ENCODE peak calls at places on chromosomes 7 and 10, in five cellular contexts. T is T47D; G is progenitor cell of endocrine pancreas; Q is CD4-positive, alpha-beta T cell; H is Kasumi-1. V is an unnamed sample.

GRCh38 chr10:44959243-44960097 is at the start of gene RASSF4:
- DNase-seq in T (peak), G (peak), Q (peak), H (peak), V (peak)

GRCh38 chr10:126160971-126161630 is 227.2 kb downstream of the ADAM12 start:
- DNase-seq in H (no peak), G (no peak), Q (no peak), T (peak), V (no peak)

GRCh38 chr7:25858562-25859411 is 293.2 kb upstream of the NFE2L3 start:
- DNase-seq in Q (no peak), G (no peak), T (no peak), H (no peak), V (no peak)

GRCh38 chr7:84161398-84161797 is 33.2 kb downstream of the SEMA3A start:
- DNase-seq in Q (no peak), H (no peak), T (no peak), G (no peak), V (no peak)

GRCh38 chr10:10967029-10967428 is 50.6 kb upstream of the CELF2 start:
- DNase-seq in G (no peak), Q (no peak), T (no peak), H (no peak), V (no peak)

GRCh38 chr7:130880668-130881067 is 146.7 kb upstream of the KLF14 start:
- DNase-seq in Q (no peak), G (no peak), T (no peak), H (no peak), V (no peak)

GRCh38 chr7:150736864-150737263 is 354 bp upstream of the GIMAP5 start:
- DNase-seq in H (no peak), G (no peak), T (no peak), Q (no peak), V (no peak)

GRCh38 chr7:135414850-135415439 is 95.0 kb downstream of the CNOT4 start:
- DNase-seq in T (peak), G (no peak), H (peak), Q (no peak), V (peak)

GRCh38 chr10:120369831-120370230 is 87.2 kb upstream of the PLPP4 start:
- DNase-seq in H (no peak), Q (no peak), T (no peak), G (no peak), V (no peak)

GRCh38 chr10:110003524-110003885 is 4.3 kb upstream of the ADD3 start:
- DNase-seq in Q (no peak), G (no peak), H (no peak), T (peak), V (no peak)

GRCh38 chr7:138008588-138009349 is 6.9 kb upstream of the CREB3L2 start:
- DNase-seq in G (no peak), H (peak), T (peak), Q (no peak), V (peak)

GRCh38 chr10:74705361-74705980 is 120.9 kb upstream of the KAT6B start:
- DNase-seq in Q (no peak), H (no peak), G (no peak), T (no peak), V (no peak)

GRCh38 chr7:151888079-151888673 is 11.3 kb upstream of the PRKAG2 start:
- DNase-seq in Q (no peak), H (no peak), G (no peak), T (peak), V (no peak)

GRCh38 chr10:75530337-75530736 is 98.9 kb downstream of the LRMDA start:
- DNase-seq in T (no peak), H (no peak), Q (no peak), G (no peak), V (no peak)

GRCh38 chr7:114857605-114858004 is 64.3 kb upstream of the MDFIC start:
- DNase-seq in H (no peak), T (no peak), G (no peak), Q (no peak), V (no peak)

GRCh38 chr7:14207711-14208110 is 218.2 kb upstream of the ETV1 start:
- DNase-seq in G (no peak), T (no peak), H (no peak), Q (no peak), V (no peak)

GRCh38 chr10:116241642-116242405 is 31.2 kb downstream of the GFRA1 start:
- DNase-seq in T (no peak), Q (no peak), G (no peak), H (no peak), V (no peak)

GRCh38 chr7:135944753-135945152 is 32.4 kb downstream of the MTPN start:
- DNase-seq in G (no peak), T (no peak), Q (no peak), H (no peak), V (no peak)

GRCh38 chr7:8260871-8261707 is 878 bp downstream of the ICA1 start:
- DNase-seq in H (peak), T (peak), Q (no peak), G (peak), V (peak)

GRCh38 chr7:68724965-68725364 is 873.3 kb upstream of the AUTS2 start:
- DNase-seq in G (no peak), H (no peak), T (peak), Q (no peak), V (no peak)

GRCh38 chr10:103197177-103197576 is 4.1 kb upstream of the NT5C2 start:
- DNase-seq in Q (no peak), T (no peak), G (no peak), H (peak), V (no peak)

GRCh38 chr10:58577394-58577793 is 64.7 kb downstream of the BICC1 start:
- DNase-seq in Q (no peak), T (no peak), H (peak), G (no peak), V (no peak)

GRCh38 chr7:94510582-94511456 is 1.2 kb downstream of the CASD1 start:
- DNase-seq in T (peak), Q (peak), H (peak), G (no peak), V (peak)